ENCODE peak calls at places on chromosome 20, in six cellular contexts. One of them, this sample, is unnamed.

GRCh38 chr20:12252793-12253192 is 335.1 kb downstream of the BTBD3 start:
- DNase-seq in IMR-90: peak; percentile 0
- DNase-seq in EL: no peak
- DNase-seq in T-helper 2 cell: no peak
- DNase-seq in GM23248: no peak
- DNase-seq in amygdala: no peak
- DNase-seq in this sample: no peak

GRCh38 chr20:33659341-33660034 is 2.6 kb upstream of the C20orf144 start:
- DNase-seq in EL: no peak
- DNase-seq in GM23248: no peak
- DNase-seq in amygdala: no peak
- DNase-seq in IMR-90: no peak
- DNase-seq in T-helper 2 cell: no peak
- DNase-seq in this sample: no peak

GRCh38 chr20:47346172-47346571 is 10.3 kb downstream of the ZMYND8 start:
- DNase-seq in GM23248: no peak
- DNase-seq in T-helper 2 cell: no peak
- DNase-seq in IMR-90: no peak
- DNase-seq in amygdala: no peak
- DNase-seq in EL: no peak
- DNase-seq in this sample: no peak

GRCh38 chr20:7981374-7981773 is 38.2 kb downstream of the TMX4 start:
- DNase-seq in amygdala: no peak
- DNase-seq in IMR-90: no peak
- DNase-seq in EL: no peak
- DNase-seq in GM23248: no peak
- DNase-seq in T-helper 2 cell: no peak
- DNase-seq in this sample: no peak

GRCh38 chr20:56202493-56203077 is 45.9 kb upstream of the MC3R start:
- DNase-seq in IMR-90: no peak
- DNase-seq in EL: peak; percentile 11
- DNase-seq in amygdala: no peak
- DNase-seq in GM23248: peak; percentile 55
- DNase-seq in T-helper 2 cell: no peak
- DNase-seq in this sample: no peak

GRCh38 chr20:44435630-44436335 is 39.9 kb upstream of the TTPAL start:
- DNase-seq in T-helper 2 cell: no peak
- DNase-seq in GM23248: no peak
- DNase-seq in IMR-90: no peak
- DNase-seq in amygdala: no peak
- DNase-seq in EL: no peak
- DNase-seq in this sample: no peak

GRCh38 chr20:37377346-37378081 is 31.6 kb downstream of the SRC start:
- DNase-seq in IMR-90: no peak
- DNase-seq in amygdala: no peak
- DNase-seq in EL: no peak
- DNase-seq in T-helper 2 cell: no peak
- DNase-seq in GM23248: no peak
- DNase-seq in this sample: no peak

GRCh38 chr20:46344488-46345162 is 36.3 kb upstream of the CDH22 start:
- DNase-seq in T-helper 2 cell: no peak
- DNase-seq in EL: no peak
- DNase-seq in IMR-90: no peak
- DNase-seq in GM23248: no peak
- DNase-seq in amygdala: no peak
- DNase-seq in this sample: no peak

GRCh38 chr20:41205313-41205712 is 68.0 kb downstream of the PLCG1 start:
- DNase-seq in amygdala: no peak
- DNase-seq in IMR-90: no peak
- DNase-seq in GM23248: no peak
- DNase-seq in T-helper 2 cell: no peak
- DNase-seq in EL: no peak
- DNase-seq in this sample: no peak

GRCh38 chr20:59176812-59177211 is 13.2 kb downstream of the ZNF831 start:
- DNase-seq in T-helper 2 cell: no peak
- DNase-seq in amygdala: no peak
- DNase-seq in EL: no peak
- DNase-seq in GM23248: no peak
- DNase-seq in IMR-90: no peak
- DNase-seq in this sample: no peak

GRCh38 chr20:22825546-22825945 is 209.6 kb upstream of the SSTR4 start:
- DNase-seq in GM23248: no peak
- DNase-seq in amygdala: no peak
- DNase-seq in IMR-90: no peak
- DNase-seq in T-helper 2 cell: no peak
- DNase-seq in EL: peak; percentile 7
- DNase-seq in this sample: no peak

GRCh38 chr20:62356143-62356947 is 10.8 kb downstream of the LAMA5 start:
- DNase-seq in GM23248: no peak
- DNase-seq in T-helper 2 cell: no peak
- DNase-seq in IMR-90: no peak
- DNase-seq in amygdala: no peak
- DNase-seq in EL: no peak
- DNase-seq in this sample: no peak

GRCh38 chr20:16968099-16968498 is 219.9 kb downstream of the OTOR start:
- DNase-seq in EL: no peak
- DNase-seq in IMR-90: no peak
- DNase-seq in GM23248: no peak
- DNase-seq in amygdala: no peak
- DNase-seq in T-helper 2 cell: no peak
- DNase-seq in this sample: no peak

GRCh38 chr20:51329845-51330244 is 212.7 kb downstream of the NFATC2 start:
- DNase-seq in amygdala: no peak
- DNase-seq in T-helper 2 cell: no peak
- DNase-seq in IMR-90: no peak
- DNase-seq in EL: no peak
- DNase-seq in GM23248: no peak
- DNase-seq in this sample: no peak

GRCh38 chr20:51346686-51347485 is 195.6 kb downstream of the NFATC2 start:
- DNase-seq in GM23248: peak; percentile 85
- DNase-seq in IMR-90: peak; percentile 83
- DNase-seq in EL: peak; percentile 84
- DNase-seq in T-helper 2 cell: no peak
- DNase-seq in amygdala: no peak
- DNase-seq in this sample: no peak

GRCh38 chr20:50724851-50725721 is 6.3 kb upstream of the PARD6B start:
- DNase-seq in GM23248: peak; percentile 98
- DNase-seq in EL: peak; percentile 99
- DNase-seq in amygdala: peak; percentile 6
- DNase-seq in T-helper 2 cell: no peak
- DNase-seq in IMR-90: peak; percentile 96
- DNase-seq in this sample: no peak

GRCh38 chr20:33650753-33651561 is 11.2 kb upstream of the C20orf144 start:
- DNase-seq in GM23248: no peak
- DNase-seq in T-helper 2 cell: no peak
- DNase-seq in amygdala: no peak
- DNase-seq in EL: no peak
- DNase-seq in IMR-90: no peak
- DNase-seq in this sample: no peak

GRCh38 chr20:1565461-1565860 is 8.0 kb upstream of the SIRPD start:
- DNase-seq in T-helper 2 cell: no peak
- DNase-seq in IMR-90: no peak
- DNase-seq in amygdala: no peak
- DNase-seq in EL: no peak
- DNase-seq in GM23248: no peak
- DNase-seq in this sample: no peak